ENCODE peak calls at places on chromosomes 3 and 15, in seven cellular contexts. One of them, this sample, is unnamed.

GRCh38 chr3:108117245-108117644 is 26.4 kb upstream of the CD47 start:
- DNase-seq in skeletal muscle cell: no peak
- DNase-seq in Panc1: no peak
- DNase-seq in esophagus muscularis mucosa: no peak
- DNase-seq in tibial artery: no peak
- DNase-seq in AG09309: no peak
- DNase-seq in hepatocyte: no peak
- DNase-seq in this sample: no peak

GRCh38 chr3:30319713-30320112 is 286.7 kb upstream of the TGFBR2 start:
- DNase-seq in skeletal muscle cell: peak
- DNase-seq in Panc1: no peak
- DNase-seq in esophagus muscularis mucosa: no peak
- DNase-seq in tibial artery: no peak
- DNase-seq in AG09309: no peak
- DNase-seq in hepatocyte: peak
- DNase-seq in this sample: peak

GRCh38 chr15:61282661-61283060 is 53.6 kb upstream of the RORA start:
- DNase-seq in skeletal muscle cell: no peak
- DNase-seq in Panc1: no peak
- DNase-seq in esophagus muscularis mucosa: no peak
- DNase-seq in tibial artery: no peak
- DNase-seq in AG09309: no peak
- DNase-seq in hepatocyte: no peak
- DNase-seq in this sample: no peak

GRCh38 chr3:195806916-195807231 is 4.9 kb downstream of the MUC4 start:
- DNase-seq in skeletal muscle cell: no peak
- DNase-seq in Panc1: no peak
- DNase-seq in esophagus muscularis mucosa: no peak
- DNase-seq in tibial artery: no peak
- DNase-seq in AG09309: no peak
- DNase-seq in hepatocyte: no peak
- DNase-seq in this sample: no peak

GRCh38 chr15:35705885-35706590 is 160.1 kb upstream of the DPH6 start:
- DNase-seq in skeletal muscle cell: no peak
- DNase-seq in Panc1: no peak
- DNase-seq in esophagus muscularis mucosa: no peak
- DNase-seq in tibial artery: no peak
- DNase-seq in AG09309: no peak
- DNase-seq in hepatocyte: no peak
- DNase-seq in this sample: no peak

GRCh38 chr15:45458746-45459403 is 63.7 kb downstream of the SLC30A4 start:
- DNase-seq in skeletal muscle cell: no peak
- DNase-seq in Panc1: peak
- DNase-seq in esophagus muscularis mucosa: no peak
- DNase-seq in tibial artery: peak
- DNase-seq in AG09309: no peak
- DNase-seq in hepatocyte: peak
- DNase-seq in this sample: peak

GRCh38 chr3:15796331-15796730 is 1.4 kb downstream of the ANKRD28 start:
- DNase-seq in skeletal muscle cell: no peak
- DNase-seq in Panc1: no peak
- DNase-seq in esophagus muscularis mucosa: no peak
- DNase-seq in tibial artery: no peak
- DNase-seq in AG09309: no peak
- DNase-seq in hepatocyte: no peak
- DNase-seq in this sample: no peak

GRCh38 chr3:12393894-12394293 is 90.4 kb upstream of the TSEN2 start:
- DNase-seq in skeletal muscle cell: peak
- DNase-seq in Panc1: no peak
- DNase-seq in esophagus muscularis mucosa: no peak
- DNase-seq in tibial artery: no peak
- DNase-seq in AG09309: peak
- DNase-seq in hepatocyte: peak
- DNase-seq in this sample: peak

GRCh38 chr15:68658151-68658550 is 79.4 kb downstream of the CORO2B start:
- DNase-seq in skeletal muscle cell: no peak
- DNase-seq in Panc1: no peak
- DNase-seq in esophagus muscularis mucosa: no peak
- DNase-seq in tibial artery: no peak
- DNase-seq in AG09309: no peak
- DNase-seq in hepatocyte: no peak
- DNase-seq in this sample: no peak

GRCh38 chr3:10551821-10552630 is 46.6 kb upstream of the ATP2B2 start:
- DNase-seq in skeletal muscle cell: no peak
- DNase-seq in Panc1: no peak
- DNase-seq in esophagus muscularis mucosa: peak
- DNase-seq in tibial artery: peak
- DNase-seq in AG09309: peak
- DNase-seq in hepatocyte: no peak
- DNase-seq in this sample: peak

GRCh38 chr15:71230303-71230702 is 115.0 kb downstream of the THSD4 start:
- DNase-seq in skeletal muscle cell: no peak
- DNase-seq in Panc1: no peak
- DNase-seq in esophagus muscularis mucosa: no peak
- DNase-seq in tibial artery: no peak
- DNase-seq in AG09309: no peak
- DNase-seq in hepatocyte: no peak
- DNase-seq in this sample: no peak

GRCh38 chr3:16124636-16125035 is 49.8 kb upstream of the GALNT15 start:
- DNase-seq in skeletal muscle cell: peak
- DNase-seq in Panc1: no peak
- DNase-seq in esophagus muscularis mucosa: no peak
- DNase-seq in tibial artery: no peak
- DNase-seq in AG09309: peak
- DNase-seq in hepatocyte: no peak
- DNase-seq in this sample: no peak

GRCh38 chr3:170585937-170586310 is at the start of gene SLC7A14:
- DNase-seq in skeletal muscle cell: no peak
- DNase-seq in Panc1: no peak
- DNase-seq in esophagus muscularis mucosa: no peak
- DNase-seq in tibial artery: no peak
- DNase-seq in AG09309: no peak
- DNase-seq in hepatocyte: no peak
- DNase-seq in this sample: no peak

GRCh38 chr3:138180375-138181029 is 5.8 kb upstream of the DBR1 start:
- DNase-seq in skeletal muscle cell: peak
- DNase-seq in Panc1: no peak
- DNase-seq in esophagus muscularis mucosa: no peak
- DNase-seq in tibial artery: no peak
- DNase-seq in AG09309: no peak
- DNase-seq in hepatocyte: peak
- DNase-seq in this sample: peak

DNA sequence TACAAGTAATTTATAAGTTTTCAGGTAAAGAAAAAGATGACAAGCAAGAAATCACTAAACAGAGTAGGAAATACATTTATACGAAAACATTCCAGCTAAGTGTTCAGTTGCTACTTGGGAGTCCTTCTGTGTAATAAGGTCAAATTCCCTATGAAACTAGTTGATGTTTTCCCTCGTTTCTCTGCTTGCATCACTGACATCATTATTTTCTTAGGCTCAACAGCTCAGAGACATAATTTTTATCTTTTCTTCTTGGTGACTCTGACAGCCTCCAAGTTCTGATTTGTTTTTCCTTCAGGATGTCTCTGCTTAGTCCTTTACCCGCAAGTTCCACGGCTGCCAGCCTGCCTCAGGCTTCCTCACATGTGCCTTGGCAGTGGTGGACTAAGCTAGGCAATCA is 173.6 kb downstream of the P3H2 start:
- DNase-seq in skeletal muscle cell: no peak
- DNase-seq in Panc1: no peak
- DNase-seq in esophagus muscularis mucosa: no peak
- DNase-seq in tibial artery: no peak
- DNase-seq in AG09309: no peak
- DNase-seq in hepatocyte: no peak
- DNase-seq in this sample: no peak
- H3K4me3 ChIP-seq in skeletal muscle cell: no peak
- H3K4me3 ChIP-seq in Panc1: no peak
- H3K4me3 ChIP-seq in esophagus muscularis mucosa: no peak
- H3K4me3 ChIP-seq in tibial artery: no peak
- H3K4me3 ChIP-seq in AG09309: no peak
- H3K4me3 ChIP-seq in hepatocyte: no peak
- H3K4me3 ChIP-seq in this sample: no peak

DNA sequence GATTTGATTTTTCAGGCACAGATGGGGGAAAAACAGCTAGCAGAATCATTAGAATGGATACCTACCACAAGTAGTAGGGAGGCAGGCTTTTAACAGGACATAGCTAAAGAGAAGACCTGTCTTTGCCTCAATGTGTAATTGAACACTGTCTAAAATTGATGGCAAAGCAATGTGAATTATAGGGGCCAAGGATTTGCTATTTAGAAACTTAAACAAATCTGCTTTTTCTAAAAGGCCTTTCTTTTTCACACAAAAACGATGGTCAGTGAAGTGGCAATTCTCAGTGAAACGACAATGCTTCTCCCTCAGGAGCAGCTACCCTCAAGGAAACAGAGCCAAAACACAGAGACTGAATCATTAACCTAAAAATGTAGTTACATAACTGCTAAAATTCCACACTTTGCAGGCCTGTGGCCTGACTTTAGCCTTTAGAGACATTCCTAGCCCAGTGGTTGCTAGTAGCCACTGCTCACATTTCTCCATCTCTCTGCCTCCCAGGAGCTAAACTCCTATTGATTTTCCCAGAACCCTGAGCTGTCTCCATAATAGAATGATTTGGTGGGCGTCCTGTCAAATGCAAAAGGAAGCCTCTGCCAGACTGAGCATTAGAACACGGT is 630.2 kb upstream of the KCNMB2 start:
- DNase-seq in skeletal muscle cell: peak
- DNase-seq in Panc1: no peak
- DNase-seq in esophagus muscularis mucosa: no peak
- DNase-seq in tibial artery: no peak
- DNase-seq in AG09309: peak
- DNase-seq in hepatocyte: no peak
- DNase-seq in this sample: no peak
- H3K4me3 ChIP-seq in skeletal muscle cell: no peak
- H3K4me3 ChIP-seq in Panc1: no peak
- H3K4me3 ChIP-seq in esophagus muscularis mucosa: no peak
- H3K4me3 ChIP-seq in tibial artery: no peak
- H3K4me3 ChIP-seq in AG09309: no peak
- H3K4me3 ChIP-seq in hepatocyte: no peak
- H3K4me3 ChIP-seq in this sample: no peak

DNA sequence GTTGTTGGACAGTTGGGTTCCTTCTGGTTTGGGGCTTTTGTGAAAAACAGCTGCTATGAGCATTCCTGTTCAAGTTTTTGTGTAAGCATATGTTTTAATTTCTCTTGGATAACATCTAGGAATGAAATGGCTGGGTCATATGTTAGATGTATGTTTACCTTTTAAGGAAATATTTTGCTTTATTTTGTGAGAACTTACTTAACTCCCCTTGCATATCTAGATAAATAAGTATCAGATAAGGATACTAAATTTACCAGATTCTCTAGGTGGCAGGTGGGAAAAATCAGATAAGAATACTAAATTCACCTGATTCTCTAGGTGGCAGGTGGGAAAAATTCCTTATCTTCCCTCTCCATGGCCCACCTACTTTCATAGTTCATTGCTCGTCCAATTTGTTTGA is 1.1 kb upstream of the PLS1 start:
- DNase-seq in skeletal muscle cell: no peak
- DNase-seq in Panc1: no peak
- DNase-seq in esophagus muscularis mucosa: no peak
- DNase-seq in tibial artery: no peak
- DNase-seq in AG09309: no peak
- DNase-seq in hepatocyte: no peak
- DNase-seq in this sample: no peak
- H3K4me3 ChIP-seq in skeletal muscle cell: no peak
- H3K4me3 ChIP-seq in Panc1: peak
- H3K4me3 ChIP-seq in esophagus muscularis mucosa: peak
- H3K4me3 ChIP-seq in tibial artery: peak
- H3K4me3 ChIP-seq in AG09309: no peak
- H3K4me3 ChIP-seq in hepatocyte: no peak
- H3K4me3 ChIP-seq in this sample: peak

DNA sequence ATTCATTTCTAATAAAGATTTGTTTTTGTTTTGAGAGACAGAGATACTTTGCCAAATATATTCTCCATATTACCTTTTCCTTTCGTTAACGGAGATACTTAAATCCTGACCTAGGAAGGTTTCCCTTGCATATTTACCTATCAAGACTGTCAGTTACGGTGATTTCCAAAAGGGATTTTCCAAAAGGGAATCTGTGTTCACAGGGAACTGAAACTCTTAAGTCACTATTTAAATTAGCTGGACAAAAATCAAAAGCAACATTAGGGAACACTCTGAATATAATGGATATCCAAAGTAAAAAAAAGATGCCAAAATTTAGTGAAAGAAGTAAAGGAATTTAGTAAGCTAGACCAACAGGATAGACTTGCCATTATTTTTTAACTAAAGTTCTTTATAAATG is 576 bp downstream of the LRRFIP2 start:
- DNase-seq in skeletal muscle cell: no peak
- DNase-seq in Panc1: no peak
- DNase-seq in esophagus muscularis mucosa: no peak
- DNase-seq in tibial artery: no peak
- DNase-seq in AG09309: no peak
- DNase-seq in hepatocyte: no peak
- DNase-seq in this sample: no peak
- H3K4me3 ChIP-seq in skeletal muscle cell: no peak
- H3K4me3 ChIP-seq in Panc1: no peak
- H3K4me3 ChIP-seq in esophagus muscularis mucosa: peak
- H3K4me3 ChIP-seq in tibial artery: no peak
- H3K4me3 ChIP-seq in AG09309: peak
- H3K4me3 ChIP-seq in hepatocyte: no peak
- H3K4me3 ChIP-seq in this sample: no peak